ENCODE peak calls at places on chromosome 7, in seven cellular contexts. B is MM.1S, U is GM23338, K is H9, F is K562, V is HepG2, N is fibroblast of lung. S is an unnamed sample.

GRCh38 chr7:26167293-26167934 is 15.4 kb downstream of the NFE2L3 start:
- DNase-seq in N (no peak), K (no peak), B (peak; percentile 60), F (no peak), U (no peak), V (no peak), S (no peak)

GRCh38 chr7:132891554-132891953 is 190.3 kb downstream of the CHCHD3 start:
- DNase-seq in B (no peak), K (no peak), N (no peak), U (no peak), F (no peak), V (no peak), S (no peak)

GRCh38 chr7:132218876-132219275 is 357.4 kb downstream of the PLXNA4 start:
- DNase-seq in V (peak; percentile 89), U (peak; percentile 11), F (no peak), K (no peak), B (no peak), N (no peak), S (no peak)

GRCh38 chr7:45258533-45259226 is 101.1 kb downstream of the RAMP3 start:
- DNase-seq in N (no peak), B (no peak), K (no peak), U (no peak), V (no peak), F (no peak), S (no peak)

GRCh38 chr7:46651561-46652088 is 730.6 kb upstream of the IGFBP3 start:
- DNase-seq in F (no peak), B (no peak), V (no peak), N (no peak), U (no peak), K (no peak), S (no peak)

GRCh38 chr7:33250421-33250827 is 121.1 kb downstream of the BBS9 start:
- DNase-seq in B (no peak), U (no peak), V (no peak), F (no peak), K (no peak), N (peak; percentile 93), S (peak; percentile 66)

GRCh38 chr7:118492466-118492865 is 268.0 kb downstream of the ANKRD7 start:
- DNase-seq in U (no peak), K (no peak), F (no peak), B (no peak), N (peak; percentile 6), V (no peak), S (no peak)

GRCh38 chr7:93914581-93915066 is 6.9 kb upstream of the GNG11 start:
- DNase-seq in N (peak; percentile 80), U (no peak), F (no peak), B (no peak), K (no peak), V (no peak), S (peak; percentile 63)

GRCh38 chr7:70006411-70006920 is 408.2 kb downstream of the AUTS2 start:
- DNase-seq in U (no peak), F (no peak), N (no peak), V (no peak), K (no peak), B (no peak), S (no peak)

GRCh38 chr7:85068796-85069195 is 118.1 kb downstream of the SEMA3D start:
- DNase-seq in F (no peak), K (no peak), U (no peak), N (peak; percentile 84), V (no peak), B (no peak), S (peak; percentile 84)

GRCh38 chr7:40822861-40823260 is 688.1 kb downstream of the SUGCT start:
- DNase-seq in F (no peak), N (peak; percentile 72), V (no peak), K (no peak), U (no peak), B (no peak), S (no peak)

GRCh38 chr7:67631496-67631895 is 634.9 kb downstream of the TYW1 start:
- DNase-seq in N (no peak), V (no peak), F (no peak), B (no peak), K (no peak), U (no peak), S (no peak)

GRCh38 chr7:51430480-51431086 is 114.0 kb upstream of the COBL start:
- DNase-seq in U (peak; percentile 87), K (no peak), F (peak; percentile 78), B (peak; percentile 73), V (peak; percentile 43), N (peak; percentile 15), S (peak; percentile 62)

GRCh38 chr7:137873524-137873923 is 26.8 kb upstream of the DGKI start:
- DNase-seq in N (peak; percentile 88), K (no peak), U (no peak), B (no peak), F (no peak), V (no peak), S (peak; percentile 85)

GRCh38 chr7:107933386-107934013 is 42.5 kb downstream of the DLD start:
- DNase-seq in N (no peak), V (no peak), F (no peak), U (peak; percentile 73), B (no peak), K (peak; percentile 72), S (no peak)

GRCh38 chr7:98616381-98617050 is 569 bp upstream of the NPTX2 start:
- DNase-seq in U (peak; percentile 67), V (no peak), N (no peak), B (no peak), K (peak; percentile 69), F (no peak), S (no peak)

GRCh38 chr7:17786314-17786852 is 153.9 kb downstream of the SNX13 start:
- DNase-seq in K (no peak), B (no peak), F (no peak), N (no peak), U (no peak), V (no peak), S (no peak)

GRCh38 chr7:44382459-44383300 is 57.3 kb upstream of the CAMK2B start:
- DNase-seq in N (peak; percentile 24), V (no peak), F (no peak), B (no peak), U (no peak), K (peak; percentile 14), S (peak; percentile 40)

GRCh38 chr7:22859676-22860290 is 37.1 kb upstream of the TOMM7 start:
- DNase-seq in F (no peak), V (peak; percentile 30), B (no peak), N (peak; percentile 80), U (no peak), K (no peak), S (peak; percentile 61)

GRCh38 chr7:77888998-77889397 is 90.4 kb downstream of the PHTF2 start:
- DNase-seq in B (no peak), V (no peak), F (no peak), K (no peak), N (no peak), U (no peak), S (no peak)
- H3K79me2 ChIP-seq in B (no peaks in the 10 kb centered on the region), V (no peaks in the 10 kb centered on the region), F (peaks cover 26% of the 10 kb centered on the region), K (no peaks in the 10 kb centered on the region), N (no peaks in the 10 kb centered on the region), U (no peaks in the 10 kb centered on the region), S (peaks cover 32% of the 10 kb centered on the region)

GRCh38 chr7:100189061-100189460 is 11.3 kb downstream of the STAG3 start:
- DNase-seq in K (no peak), F (no peak), U (no peak), N (no peak), B (no peak), V (no peak), S (no peak)

GRCh38 chr7:100191775-100192174 is 14.1 kb downstream of the STAG3 start:
- DNase-seq in U (no peak), F (no peak), V (no peak), K (no peak), B (no peak), N (peak; percentile 72), S (peak; percentile 67)

GRCh38 chr7:100195222-100195621 is 17.5 kb downstream of the STAG3 start:
- DNase-seq in B (no peak), V (no peak), K (no peak), F (no peak), U (no peak), N (no peak), S (no peak)

GRCh38 chr7:100192951-100193350 is 15.2 kb downstream of the STAG3 start:
- DNase-seq in V (no peak), N (no peak), B (no peak), K (no peak), F (no peak), U (no peak), S (no peak)

GRCh38 chr7:100190059-100190711 is 12.5 kb downstream of the STAG3 start:
- DNase-seq in F (peak; percentile 49), N (peak; percentile 39), B (peak; percentile 66), K (no peak), U (peak; percentile 64), V (peak; percentile 41), S (peak; percentile 74)
- H3K4me2 ChIP-seq in F (no peak overlapping the region), N (no peak overlapping the region), B (no peak overlapping the region), K (no peak overlapping the region), U (no peak overlapping the region), V (no peak overlapping the region), S (no peak overlapping the region)

GRCh38 chr7:36265720-36266119 is 112.7 kb downstream of the EEPD1 start:
- DNase-seq in N (peak; percentile 27), V (peak; percentile 40), U (no peak), K (no peak), B (no peak), F (no peak), S (no peak)

GRCh38 chr7:36266683-36267082 is 113.6 kb downstream of the EEPD1 start:
- DNase-seq in U (no peak), B (no peak), F (no peak), N (no peak), K (no peak), V (peak; percentile 48), S (no peak)

GRCh38 chr7:36264917-36265292 is 111.9 kb downstream of the EEPD1 start:
- DNase-seq in B (no peak), N (no peak), F (no peak), U (no peak), K (no peak), V (no peak), S (no peak)

GRCh38 chr7:36264123-36264916 is 111.3 kb downstream of the EEPD1 start:
- DNase-seq in K (no peak), U (no peak), F (no peak), B (no peak), N (no peak), V (no peak), S (peak; percentile 54)

GRCh38 chr7:36266201-36266600 is 113.1 kb downstream of the EEPD1 start:
- DNase-seq in F (no peak), K (no peak), U (no peak), N (no peak), B (no peak), V (no peak), S (no peak)
- H3K79me2 ChIP-seq in F (no peaks in the 10 kb centered on the region), K (no peaks in the 10 kb centered on the region), U (no peaks in the 10 kb centered on the region), N (no peaks in the 10 kb centered on the region), B (no peaks in the 10 kb centered on the region), V (peaks cover under 1% of the 10 kb centered on the region), S (no peaks in the 10 kb centered on the region)

DNA sequence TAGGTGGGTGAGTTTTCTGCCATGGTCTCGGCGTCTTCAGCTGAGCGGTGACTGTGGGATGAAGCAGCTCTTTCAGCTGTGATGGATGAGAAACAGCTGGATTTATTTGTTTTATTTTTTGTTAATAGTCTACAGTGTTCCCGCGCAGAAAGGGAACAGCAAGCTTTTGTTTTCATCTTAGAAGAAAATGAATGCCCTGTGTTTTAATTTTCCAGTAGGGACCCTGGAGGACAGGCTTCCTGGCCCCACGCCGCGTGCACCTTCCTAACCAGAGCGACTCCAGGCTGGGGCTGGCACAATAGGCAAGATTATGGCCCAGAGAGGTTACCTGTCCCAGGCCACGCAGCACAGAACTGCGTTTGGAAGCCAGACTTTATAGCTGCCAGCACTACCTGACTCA is 57.7 kb downstream of the GTF2IRD1 start:
- DNase-seq in N (no peak), B (no peak), K (no peak), F (no peak), U (no peak), V (no peak), S (no peak)
- H3K4me2 ChIP-seq in N (no peak overlapping the region), B (no peak overlapping the region), K (no peak overlapping the region), F (no peak overlapping the region), U (no peak overlapping the region), V (no peak overlapping the region), S (no peak overlapping the region)

GRCh38 chr7:66583696-66584095 is 45.0 kb upstream of the KCTD7 start:
- DNase-seq in B (no peak), U (no peak), N (no peak), V (no peak), K (no peak), F (no peak), S (no peak)
- H3K79me2 ChIP-seq in B (peaks cover 89% of the 10 kb centered on the region), U (peaks cover 100% of the 10 kb centered on the region), N (peaks cover 90% of the 10 kb centered on the region), V (peaks cover 90% of the 10 kb centered on the region), K (peaks cover 32% of the 10 kb centered on the region), F (peaks cover 89% of the 10 kb centered on the region), S (peaks cover 100% of the 10 kb centered on the region)

S was measured in GM23248.